ENCODE peak calls at places on chromosome 12, in six cellular contexts. Q is IMR-90, Y is A549, D is AG04450, C is lung, X is fibroblast of pulmonary artery. H is an unnamed sample.

GRCh38 chr12:77493311-77493710 is 337.4 kb upstream of the NAV3 start:
- DNase-seq in D (no peak), Q (no peak), Y (no peak), C (no peak), X (no peak), H (peak)

GRCh38 chr12:32437095-32437515 is 37.7 kb downstream of the FGD4 start:
- DNase-seq in X (peak), Y (peak), Q (peak), C (no peak), D (peak), H (peak)

GRCh38 chr12:52442600-52443061 is 8.5 kb upstream of the KRT75 start:
- DNase-seq in X (peak), D (peak), Y (peak), C (no peak), Q (peak), H (peak)

GRCh38 chr12:60845696-60846095 is 1249.9 kb downstream of the SLC16A7 start:
- DNase-seq in C (no peak), D (no peak), X (no peak), Y (no peak), Q (no peak), H (no peak)

GRCh38 chr12:130838284-130838950 is 633 bp downstream of the STX2 start:
- DNase-seq in Y (peak), Q (no peak), X (peak), D (no peak), C (peak), H (peak)

GRCh38 chr12:121949643-121950397 is 31.4 kb downstream of the CFAP251 start:
- DNase-seq in X (peak), Q (peak), C (no peak), D (peak), Y (no peak), H (peak)

GRCh38 chr12:68613209-68613904 is 2.7 kb downstream of the RAP1B start:
- DNase-seq in Y (no peak), C (no peak), X (no peak), D (no peak), Q (no peak), H (no peak)

GRCh38 chr12:11793896-11794295 is 144.4 kb downstream of the ETV6 start:
- DNase-seq in C (no peak), D (no peak), Q (peak), Y (no peak), X (peak), H (no peak)

GRCh38 chr12:106903241-106903950 is 52.3 kb upstream of the TMEM263 start:
- DNase-seq in D (no peak), Y (peak), C (peak), Q (peak), X (peak), H (peak)

GRCh38 chr12:130101370-130101769 is 60.9 kb upstream of the FZD10 start:
- DNase-seq in Q (no peak), X (no peak), C (no peak), Y (no peak), D (no peak), H (no peak)

GRCh38 chr12:127987199-127987901 is 279.6 kb upstream of the TMEM132C start:
- DNase-seq in C (no peak), Q (no peak), X (peak), D (no peak), Y (no peak), H (peak)

GRCh38 chr12:22353615-22354325 is 19.3 kb upstream of the ST8SIA1 start:
- DNase-seq in Q (no peak), Y (no peak), C (no peak), X (no peak), D (no peak), H (no peak)

GRCh38 chr12:81809829-81810595 is 50.9 kb upstream of the PPFIA2 start:
- DNase-seq in D (no peak), Q (no peak), X (peak), C (no peak), Y (no peak), H (no peak)

GRCh38 chr12:32918890-32919791 is 22.6 kb upstream of the PKP2 start:
- DNase-seq in C (no peak), D (no peak), X (peak), Q (peak), Y (no peak), H (no peak)

GRCh38 chr12:108638141-108638823 is 4.6 kb upstream of the SELPLG start:
- DNase-seq in D (no peak), X (no peak), Q (no peak), Y (no peak), C (no peak), H (no peak)

GRCh38 chr12:102960766-102961487 is 3.5 kb downstream of the ASCL1 start:
- DNase-seq in Y (no peak), C (no peak), D (no peak), X (no peak), Q (no peak), H (no peak)

GRCh38 chr12:132461526-132461925 is 28.4 kb upstream of the FBRSL1 start:
- DNase-seq in D (no peak), X (no peak), C (no peak), Y (no peak), Q (no peak), H (no peak)

GRCh38 chr12:47942327-47943230 is 20.8 kb upstream of the TMEM106C start:
- DNase-seq in Q (no peak), X (no peak), D (no peak), Y (no peak), C (no peak), H (no peak)

GRCh38 chr12:51391047-51391837 is at the start of gene GALNT6:
- DNase-seq in X (no peak), Y (peak), Q (no peak), D (no peak), C (no peak), H (no peak)

GRCh38 chr12:121805171-121805687 is 1.4 kb downstream of the SETD1B start:
- DNase-seq in X (no peak), C (no peak), D (no peak), Y (no peak), Q (no peak), H (no peak)

GRCh38 chr12:126719886-126720666 is 1546.9 kb upstream of the TMEM132C start:
- DNase-seq in C (no peak), Y (no peak), Q (no peak), X (no peak), D (no peak), H (no peak)

DNA sequence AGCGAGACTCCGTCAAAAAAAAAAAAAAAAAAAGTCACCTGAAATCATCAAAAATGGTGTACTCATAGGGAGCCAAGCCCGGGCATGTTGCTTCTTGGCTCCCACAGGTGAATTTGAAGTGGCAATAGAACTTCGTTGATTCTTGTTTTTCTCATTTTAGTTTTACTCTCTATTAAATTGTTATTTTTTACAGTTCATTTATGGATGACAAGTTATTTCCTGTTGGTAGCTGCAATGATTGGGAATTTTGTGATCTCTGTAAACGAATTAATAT is 1.3 kb downstream of the TM7SF3 start:
- DNase-seq in Y (no peak), D (no peak), Q (no peak), X (no peak), C (no peak), H (no peak)
- H3K4me3 ChIP-seq in Y (peak), D (no peak), Q (no peak), X (peak), C (no peak), H (no peak)

GRCh38 chr12:99152337-99152736 is 495.2 kb upstream of the GARIN6 start:
- DNase-seq in X (no peak), D (no peak), Q (no peak), Y (no peak), C (no peak), H (no peak)

GRCh38 chr12:99153283-99153682 is 494.3 kb upstream of the GARIN6 start:
- DNase-seq in Y (no peak), Q (no peak), X (no peak), D (no peak), C (no peak), H (no peak)

GRCh38 chr12:99157946-99158345 is 489.6 kb upstream of the GARIN6 start:
- DNase-seq in C (no peak), Q (no peak), X (no peak), D (no peak), Y (no peak), H (no peak)

GRCh38 chr12:99154983-99155336 is 492.6 kb upstream of the GARIN6 start:
- DNase-seq in Q (no peak), X (no peak), Y (no peak), D (no peak), C (no peak), H (no peak)

DNA sequence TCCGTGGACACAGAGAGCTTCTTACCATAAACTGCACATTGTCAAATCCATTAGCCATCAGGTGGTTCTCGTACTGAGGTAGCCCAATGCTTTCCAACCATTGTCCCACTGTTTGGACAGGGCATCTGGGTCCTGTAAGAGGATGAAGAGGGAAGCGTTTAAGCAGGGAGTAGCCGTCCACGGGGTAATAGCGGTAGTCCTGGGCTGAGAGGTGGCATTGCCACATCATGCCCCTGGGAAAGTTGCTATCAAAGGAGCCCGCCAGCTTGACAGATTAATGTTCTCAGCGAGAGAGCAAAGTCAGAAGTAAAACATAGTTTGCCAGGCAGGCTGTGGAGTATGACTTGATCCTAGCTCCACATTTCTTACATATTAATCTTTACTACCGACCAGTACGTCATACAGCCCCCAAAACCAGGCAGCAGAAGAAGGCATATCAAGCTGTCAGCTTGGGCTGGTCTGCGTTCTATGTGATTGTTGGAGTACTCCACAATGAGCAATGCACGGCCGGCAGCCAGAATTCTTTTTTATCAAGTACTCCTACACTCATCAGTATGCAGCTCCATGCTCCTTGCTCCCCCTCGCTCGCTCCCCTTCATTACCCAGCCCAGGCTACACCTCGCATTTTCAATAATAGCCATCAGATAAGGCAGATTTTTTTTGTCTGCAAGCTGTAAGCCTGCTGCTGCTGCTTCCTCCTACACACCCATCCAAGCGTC is 493.1 kb upstream of the GARIN6 start:
- DNase-seq in C (no peak), Y (no peak), D (no peak), X (peak), Q (no peak), H (no peak)
- H3K4me3 ChIP-seq in C (no peak), Y (no peak), D (no peak), X (no peak), Q (no peak), H (no peak)

DNA sequence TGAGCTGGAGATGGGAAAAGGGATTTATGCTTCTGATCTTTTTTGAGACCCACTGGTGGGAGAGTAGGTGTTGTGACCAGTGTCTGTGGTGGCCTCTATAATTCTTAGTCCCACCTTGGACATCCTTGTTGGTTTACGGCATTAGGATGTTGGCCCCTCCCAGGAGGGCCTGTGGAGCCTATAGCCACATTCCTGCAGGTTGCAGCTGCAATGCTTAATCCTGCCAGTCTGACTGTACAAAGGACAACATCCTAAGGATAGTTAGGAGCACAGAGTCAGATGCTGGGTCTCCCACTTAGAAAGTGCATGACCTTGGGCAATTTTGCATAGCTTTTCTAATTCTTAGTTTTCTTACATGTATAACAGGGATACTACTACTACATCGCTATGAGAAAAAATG is 150.9 kb upstream of the SLC38A2 start:
- DNase-seq in X (no peak), C (no peak), Q (peak), D (no peak), Y (peak), H (no peak)
- H3K4me3 ChIP-seq in X (peak), C (no peak), Q (peak), D (peak), Y (peak), H (peak)

GRCh38 chr12:1584326-1584725 is 10.1 kb downstream of the FBXL14 start:
- DNase-seq in X (no peak), C (no peak), Y (no peak), Q (no peak), D (no peak), H (no peak)

GRCh38 chr12:1580526-1580925 is 13.9 kb downstream of the FBXL14 start:
- DNase-seq in C (no peak), D (no peak), Q (no peak), X (no peak), Y (no peak), H (no peak)

GRCh38 chr12:1582709-1583050 is 11.7 kb downstream of the FBXL14 start:
- DNase-seq in C (no peak), Q (no peak), D (no peak), Y (no peak), X (no peak), H (no peak)

GRCh38 chr12:1581973-1582708 is 12.2 kb downstream of the FBXL14 start:
- DNase-seq in Q (peak), C (no peak), Y (no peak), X (no peak), D (no peak), H (peak)

DNA sequence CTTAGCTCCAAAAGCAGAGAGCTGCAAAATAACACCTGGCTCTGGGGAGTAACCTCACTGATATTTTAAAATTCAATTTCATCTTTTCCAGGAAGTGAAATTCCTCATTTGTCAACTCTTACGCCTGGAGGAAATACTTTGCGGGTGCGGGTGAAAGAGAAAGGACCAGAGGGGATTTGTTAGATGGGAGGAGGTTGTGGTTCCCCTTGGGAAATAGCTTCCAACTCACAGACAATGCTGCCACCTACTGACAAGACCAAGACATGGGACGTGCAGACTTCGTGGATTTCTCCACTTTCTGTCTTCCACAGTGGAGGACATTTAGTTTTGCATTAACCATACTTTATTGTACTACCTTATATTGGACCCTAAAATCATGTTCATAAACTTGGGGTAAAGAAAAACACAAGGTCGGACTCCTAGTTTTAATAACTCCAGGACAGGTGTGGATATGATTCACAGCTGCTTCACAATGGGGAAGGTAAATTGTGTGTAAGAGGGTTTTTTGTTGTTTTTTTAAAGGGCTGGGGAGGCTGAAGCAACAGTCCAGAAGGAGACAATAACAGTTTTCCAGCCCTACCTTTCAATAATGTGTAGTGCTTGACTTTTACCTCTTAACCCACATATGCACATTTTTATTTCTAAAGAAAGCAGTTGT is 10.8 kb downstream of the FBXL14 start:
- DNase-seq in C (peak), X (peak), Y (peak), Q (peak), D (peak), H (peak)
- H3K4me3 ChIP-seq in C (no peak), X (peak), Y (no peak), Q (no peak), D (peak), H (peak)

GRCh38 chr12:99721715-99722275 is 74.2 kb downstream of the GARIN6 start:
- DNase-seq in Q (no peak), X (no peak), C (no peak), D (no peak), Y (no peak), H (no peak)

GRCh38 chr12:99722690-99723486 is 75.3 kb downstream of the GARIN6 start:
- DNase-seq in Y (no peak), C (no peak), D (no peak), Q (no peak), X (no peak), H (no peak)
- H3K4me3 ChIP-seq in Y (no peak), C (no peak), D (no peak), Q (no peak), X (no peak), H (no peak)

GRCh38 chr12:62291888-62292760 is 31.9 kb downstream of the USP15 start:
- DNase-seq in D (no peak), X (no peak), C (no peak), Q (peak), Y (no peak), H (no peak)
- H3K4me3 ChIP-seq in D (no peak), X (no peak), C (no peak), Q (no peak), Y (no peak), H (no peak)

DNA sequence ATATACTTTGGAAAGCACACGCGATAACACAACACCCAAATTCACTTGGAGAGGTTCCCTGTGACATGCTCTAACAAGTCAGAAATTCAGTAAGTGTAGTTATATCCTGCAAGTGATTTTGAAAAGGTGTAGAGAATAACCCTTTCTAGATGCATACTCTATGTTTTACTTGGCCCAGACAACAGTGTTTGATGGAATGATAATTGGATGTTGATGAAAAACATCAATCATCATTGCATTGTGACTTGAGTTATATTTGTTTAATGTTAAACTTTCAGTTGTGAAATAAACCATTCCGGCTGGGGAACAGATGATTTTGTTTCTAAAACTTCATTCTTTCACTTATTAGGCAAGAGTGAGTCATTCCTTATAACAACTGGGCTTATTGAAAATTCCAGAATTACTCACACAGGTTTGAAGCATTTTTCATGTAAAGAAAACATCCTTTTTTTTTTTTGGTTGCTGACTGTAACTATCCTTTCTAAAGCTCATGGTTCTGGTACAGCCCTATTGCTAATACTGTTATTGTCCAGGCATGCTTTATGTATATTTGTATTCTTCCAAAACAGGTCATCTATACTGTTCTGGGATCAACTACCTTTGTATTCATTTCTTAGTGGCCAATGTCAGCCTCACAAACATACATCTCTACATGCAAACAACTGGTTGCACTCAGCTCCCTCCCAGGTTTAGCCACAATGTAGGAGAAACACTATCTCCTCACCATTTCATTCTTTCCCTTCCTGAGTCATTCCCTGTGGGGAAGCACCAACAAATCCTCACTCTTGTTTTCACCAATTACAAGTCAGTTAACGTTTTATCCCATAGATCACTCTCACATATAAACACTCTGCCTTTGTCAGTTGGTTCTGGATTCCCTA is 121.2 kb upstream of the LRIG3 start:
- DNase-seq in Y (no peak), Q (peak), D (peak), X (peak), C (no peak), H (peak)
- H3K4me3 ChIP-seq in Y (no peak), Q (peak), D (no peak), X (peak), C (no peak), H (peak)

DNA sequence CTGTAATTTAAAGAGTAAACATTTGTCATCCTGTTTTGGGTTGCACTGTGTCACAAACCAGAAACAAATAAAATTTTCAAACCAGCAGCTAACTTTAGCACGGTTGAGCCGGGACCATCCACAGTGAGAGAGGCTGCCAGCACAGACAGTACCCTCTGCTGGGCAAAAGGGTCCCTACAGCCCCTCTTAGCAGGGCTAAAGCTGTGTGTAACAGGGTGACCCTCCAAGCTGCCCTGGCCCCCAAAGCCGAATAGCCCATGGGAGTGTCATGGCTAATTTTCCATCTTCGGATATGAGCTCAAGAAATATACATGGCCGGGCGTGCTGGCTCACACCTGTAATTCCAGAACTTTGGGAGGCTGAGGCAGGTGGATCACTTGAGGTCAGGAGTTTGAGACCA is 157.1 kb upstream of the GRIN2B start:
- DNase-seq in X (no peak), Q (no peak), D (no peak), Y (no peak), C (no peak), H (no peak)
- H3K4me3 ChIP-seq in X (no peak), Q (no peak), D (no peak), Y (no peak), C (no peak), H (no peak)

GRCh38 chr12:27627123-27627835 is 69.0 kb upstream of the REP15 start:
- DNase-seq in Q (peak), X (peak), D (peak), Y (no peak), C (no peak), H (peak)
- H3K4me3 ChIP-seq in Q (no peak), X (peak), D (no peak), Y (no peak), C (no peak), H (peak)